ENCODE peak calls at places on chromosomes 3 and 15, in nine cellular contexts. J, G, N, E, O, R, F, U and L are unnamed samples.

GRCh38 chr3:142007710-142008399 is 131.4 kb downstream of the ATP1B3 start:
- DNase-seq in E (no peak), N (no peak), F (no peak), U (peak), R (no peak), J (no peak), G (no peak), O (no peak), L (no peak)

GRCh38 chr3:17811633-17812032 is 69.2 kb upstream of the TBC1D5 start:
- DNase-seq in U (no peak), N (no peak), O (no peak), E (no peak), J (no peak), R (no peak), F (no peak), G (no peak), L (no peak)

GRCh38 chr3:172726370-172726769 is 15.5 kb upstream of the NCEH1 start:
- DNase-seq in U (no peak), F (no peak), N (no peak), J (no peak), G (no peak), O (no peak), R (no peak), E (no peak), L (no peak)

GRCh38 chr3:25592510-25592968 is 72.2 kb downstream of the TOP2B start:
- DNase-seq in E (no peak), G (peak), J (no peak), O (peak), N (no peak), F (no peak), U (peak), R (peak), L (peak)

GRCh38 chr3:155426524-155427230 is 133.2 kb upstream of the STRIT1 start:
- DNase-seq in O (no peak), R (no peak), E (no peak), F (no peak), J (no peak), N (peak), G (no peak), U (no peak), L (no peak)

GRCh38 chr3:32817561-32818430 is at the start of gene TRIM71:
- DNase-seq in R (no peak), E (no peak), U (peak), O (no peak), J (no peak), N (no peak), F (peak), G (no peak), L (no peak)

GRCh38 chr15:64855206-64856000 is 13.7 kb downstream of the PLEKHO2 start:
- DNase-seq in E (no peak), U (no peak), N (no peak), F (no peak), O (no peak), J (no peak), R (no peak), G (peak), L (no peak)

GRCh38 chr15:52783191-52783829 is 6.8 kb downstream of the ONECUT1 start:
- DNase-seq in F (no peak), U (no peak), O (no peak), R (no peak), J (no peak), E (no peak), G (no peak), N (no peak), L (no peak)

GRCh38 chr3:105836533-105836932 is 32.3 kb downstream of the CBLB start:
- DNase-seq in E (no peak), U (peak), J (no peak), N (peak), R (no peak), O (peak), G (no peak), F (peak), L (peak)

GRCh38 chr3:171994646-171995441 is 44.5 kb upstream of the FNDC3B start:
- DNase-seq in N (no peak), U (peak), O (no peak), F (no peak), R (no peak), J (no peak), G (no peak), E (no peak), L (no peak)

GRCh38 chr3:99711361-99711760 is 73.0 kb downstream of the COL8A1 start:
- DNase-seq in N (no peak), O (no peak), F (no peak), J (no peak), E (no peak), U (no peak), R (no peak), G (no peak), L (no peak)

GRCh38 chr15:45871121-45871855 is 236.5 kb downstream of the SQOR start:
- DNase-seq in J (peak), E (no peak), G (no peak), N (no peak), U (peak), O (no peak), F (no peak), R (no peak), L (no peak)

GRCh38 chr15:47742742-47743141 is 25.4 kb downstream of the SEMA6D start:
- DNase-seq in N (no peak), G (no peak), J (no peak), F (no peak), E (no peak), O (no peak), U (no peak), R (no peak), L (no peak)

GRCh38 chr3:138043266-138044029 is 33.5 kb downstream of the CLDN18 start:
- DNase-seq in R (no peak), O (no peak), F (no peak), G (no peak), J (no peak), E (no peak), U (peak), N (no peak), L (no peak)

GRCh38 chr3:193974147-193974546 is 161.8 kb upstream of the HES1 start:
- DNase-seq in N (no peak), R (no peak), E (no peak), G (no peak), O (no peak), J (no peak), F (no peak), U (peak), L (no peak)

GRCh38 chr15:93477188-93477587 is 388.2 kb upstream of the RGMA start:
- DNase-seq in F (no peak), G (no peak), E (no peak), J (no peak), N (no peak), O (no peak), U (no peak), R (no peak), L (no peak)

GRCh38 chr3:123337226-123337625 is 111.7 kb downstream of the ADCY5 start:
- DNase-seq in O (no peak), F (no peak), U (no peak), E (no peak), R (no peak), G (no peak), N (no peak), J (no peak), L (peak)

GRCh38 chr3:145620486-145620885 is 540.5 kb downstream of the PLOD2 start:
- DNase-seq in N (no peak), U (no peak), J (no peak), O (no peak), E (no peak), R (no peak), G (no peak), F (no peak), L (no peak)

GRCh38 chr3:66554178-66554577 is 53.4 kb upstream of the LRIG1 start:
- DNase-seq in O (no peak), G (no peak), U (no peak), F (no peak), N (no peak), J (no peak), R (no peak), E (no peak), L (no peak)

GRCh38 chr3:118884748-118885206 is 149.9 kb downstream of the IGSF11 start:
- DNase-seq in O (peak), U (peak), J (no peak), R (no peak), F (peak), N (peak), E (peak), G (peak), L (peak)

GRCh38 chr3:112640333-112640863 is 545 bp downstream of the CCDC80 start:
- DNase-seq in G (no peak), N (peak), O (no peak), E (no peak), J (no peak), U (peak), F (no peak), R (peak), L (no peak)

GRCh38 chr3:12273045-12273695 is 15.7 kb upstream of the PPARG start:
- DNase-seq in U (no peak), J (no peak), O (no peak), F (no peak), N (peak), G (no peak), E (no peak), R (no peak), L (no peak)

GRCh38 chr3:102036472-102036871 is 187.2 kb downstream of the NFKBIZ start:
- DNase-seq in O (no peak), U (no peak), G (no peak), F (no peak), E (no peak), J (no peak), N (no peak), R (no peak), L (no peak)

GRCh38 chr3:40099875-40100274 is 209.6 kb upstream of the EIF1B start:
- DNase-seq in R (no peak), G (no peak), N (no peak), E (no peak), J (no peak), O (no peak), F (no peak), U (no peak), L (no peak)

GRCh38 chr3:25679166-25679565 is 14.5 kb upstream of the TOP2B start:
- DNase-seq in E (no peak), U (no peak), N (no peak), O (no peak), G (no peak), J (no peak), R (no peak), F (no peak), L (no peak)

GRCh38 chr15:99158626-99159412 is 53.9 kb downstream of the SYNM start:
- DNase-seq in G (no peak), O (no peak), J (no peak), N (no peak), E (no peak), R (no peak), F (no peak), U (no peak), L (no peak)